ENCODE peak calls at places on chromosome 2, in nine cellular contexts. I is ovary, U is aorta, F is AG04450, P is fibroblast of pulmonary artery, H is kidney, L is lower lobe of right lung, G is fibroblast of the aortic adventitia, Y is neural progenitor cell. Z is an unnamed sample.

GRCh38 chr2:149473538-149473937 is 114.0 kb downstream of the MMADHC start:
- DNase-seq in P (no peak), I (no peak), U (no peak), L (no peak), G (no peak), H (no peak), F (no peak), Y (no peak), Z (no peak)

GRCh38 chr2:54545700-54546450 is 89.7 kb downstream of the SPTBN1 start:
- DNase-seq in Y (no peak), P (peak), F (no peak), L (no peak), H (no peak), U (no peak), I (no peak), G (no peak), Z (no peak)

GRCh38 chr2:64873472-64873924 is 115.7 kb upstream of the SLC1A4 start:
- DNase-seq in G (peak), I (peak), P (peak), Y (peak), H (peak), U (peak), F (no peak), L (peak), Z (no peak)

GRCh38 chr2:121144111-121144510 is 140.9 kb downstream of the TFCP2L1 start:
- DNase-seq in G (no peak), F (no peak), P (no peak), U (no peak), L (no peak), H (no peak), Y (no peak), I (no peak), Z (no peak)

GRCh38 chr2:17851731-17852585 is 26.5 kb upstream of the KCNS3 start:
- DNase-seq in P (peak), H (peak), G (peak), U (peak), Y (peak), L (peak), I (no peak), F (peak), Z (peak)

GRCh38 chr2:215489288-215489848 is 53.5 kb upstream of the FN1 start:
- DNase-seq in I (no peak), H (no peak), L (no peak), Y (no peak), U (no peak), G (no peak), P (no peak), F (no peak), Z (no peak)

GRCh38 chr2:96869824-96870630 is at the start of gene SEMA4C:
- DNase-seq in H (peak), U (peak), P (peak), Y (peak), G (no peak), F (no peak), I (peak), L (peak), Z (no peak)

GRCh38 chr2:241795021-241795999 is 13.7 kb upstream of the NEU4 start:
- DNase-seq in G (no peak), F (no peak), H (peak), L (no peak), Y (no peak), U (no peak), I (no peak), P (no peak), Z (no peak)

GRCh38 chr2:126656311-126657145 is 570 bp downstream of the GYPC start:
- DNase-seq in H (peak), F (no peak), U (peak), G (peak), Y (peak), P (peak), I (peak), L (peak), Z (no peak)

GRCh38 chr2:220356076-220356475 is 728.6 kb downstream of the SLC4A3 start:
- DNase-seq in P (no peak), Y (no peak), G (no peak), U (no peak), F (no peak), I (no peak), H (no peak), L (no peak), Z (no peak)

GRCh38 chr2:176518823-176519222 is 249.6 kb downstream of the MTX2 start:
- DNase-seq in Y (no peak), P (peak), F (no peak), L (no peak), G (no peak), H (no peak), I (no peak), U (no peak), Z (no peak)

GRCh38 chr2:128444044-128444771 is 125.5 kb upstream of the HS6ST1 start:
- DNase-seq in I (no peak), G (no peak), P (no peak), L (no peak), Y (no peak), H (no peak), U (no peak), F (no peak), Z (no peak)

GRCh38 chr2:35408320-35408719 is 947.3 kb upstream of the CRIM1 start:
- DNase-seq in P (no peak), G (no peak), L (no peak), U (no peak), Y (no peak), H (no peak), F (no peak), I (no peak), Z (no peak)

GRCh38 chr2:216492951-216493685 is 5.5 kb upstream of the RPL37A start:
- DNase-seq in L (no peak), P (peak), Y (no peak), H (no peak), F (peak), I (peak), U (no peak), G (peak), Z (peak)

GRCh38 chr2:188993264-188993663 is 19.1 kb downstream of the COL3A1 start:
- DNase-seq in Y (no peak), G (no peak), L (no peak), F (no peak), I (no peak), H (no peak), U (no peak), P (no peak), Z (no peak)

GRCh38 chr2:25250331-25251031 is 82.1 kb upstream of the POMC start:
- DNase-seq in F (peak), H (no peak), U (no peak), G (no peak), Y (peak), P (peak), I (no peak), L (no peak), Z (peak)

GRCh38 chr2:46299365-46300263 is 2.4 kb downstream of the EPAS1 start:
- DNase-seq in Y (peak), I (peak), F (no peak), U (peak), L (peak), P (peak), H (peak), G (peak), Z (peak)

GRCh38 chr2:37125404-37125803 is 31.4 kb downstream of the EIF2AK2 start:
- DNase-seq in U (no peak), P (no peak), H (no peak), I (no peak), L (no peak), G (no peak), Y (no peak), F (no peak), Z (no peak)

GRCh38 chr2:8281950-8282857 is 399.7 kb upstream of the ID2 start:
- DNase-seq in L (no peak), G (no peak), P (no peak), H (no peak), U (no peak), I (no peak), F (no peak), Y (no peak), Z (no peak)

GRCh38 chr2:47058061-47058931 is 96.8 kb downstream of the STPG4 start:
- DNase-seq in U (peak), G (peak), P (peak), Y (no peak), I (no peak), L (no peak), H (no peak), F (no peak), Z (no peak)

GRCh38 chr2:55119711-55120487 is 69.6 kb upstream of the RTN4 start:
- DNase-seq in F (no peak), H (no peak), G (no peak), Y (no peak), L (no peak), P (no peak), U (no peak), I (no peak), Z (no peak)

GRCh38 chr2:98012561-98012979 is 16.8 kb upstream of the TMEM131 start:
- DNase-seq in U (no peak), I (no peak), H (no peak), P (no peak), G (no peak), F (no peak), Y (no peak), L (no peak), Z (no peak)
- H3K4me3 ChIP-seq in U (no peak), I (no peak), H (no peak), P (no peak), G (no peak), F (no peak), Y (no peak), L (no peak), Z (no peak)

DNA sequence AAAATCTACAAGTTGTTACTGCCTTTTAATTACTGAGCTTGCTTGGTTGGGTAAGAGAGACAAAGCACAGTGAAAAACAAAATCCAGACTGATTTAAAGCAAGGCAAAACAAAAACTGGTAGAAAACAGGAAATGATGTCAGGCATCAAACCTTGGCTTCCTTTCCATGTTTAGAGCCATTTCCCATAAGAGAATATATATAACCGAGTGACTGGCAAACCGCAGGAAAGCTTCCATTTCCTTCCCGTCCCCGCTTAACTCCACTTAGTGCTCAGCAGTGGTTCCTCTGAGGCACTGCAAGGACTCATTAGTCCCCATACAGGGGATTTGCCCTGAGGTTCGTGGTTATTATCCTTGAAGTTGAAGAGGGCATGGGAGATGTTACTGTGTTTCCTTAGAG is 446.3 kb downstream of the LPIN1 start:
- DNase-seq in H (no peak), Y (no peak), G (no peak), L (no peak), I (no peak), F (no peak), U (no peak), P (peak), Z (no peak)
- H3K4me3 ChIP-seq in H (no peak), Y (no peak), G (no peak), L (no peak), I (no peak), F (no peak), U (no peak), P (no peak), Z (no peak)

GRCh38 chr2:85236107-85236506 is 91.7 kb downstream of the TGOLN2 start:
- DNase-seq in P (no peak), I (no peak), U (no peak), Y (no peak), G (no peak), F (no peak), L (no peak), H (no peak), Z (no peak)

GRCh38 chr2:85240055-85240454 is 87.7 kb downstream of the TGOLN2 start:
- DNase-seq in U (no peak), F (no peak), H (no peak), L (no peak), I (no peak), G (no peak), P (no peak), Y (no peak), Z (no peak)

GRCh38 chr2:85237849-85238570 is 89.8 kb downstream of the TGOLN2 start:
- DNase-seq in Y (peak), G (no peak), L (peak), P (no peak), H (no peak), F (no peak), I (no peak), U (no peak), Z (no peak)

GRCh38 chr2:85239102-85239501 is 88.7 kb downstream of the TGOLN2 start:
- DNase-seq in Y (no peak), F (no peak), P (no peak), U (no peak), G (no peak), H (no peak), L (no peak), I (no peak), Z (no peak)

DNA sequence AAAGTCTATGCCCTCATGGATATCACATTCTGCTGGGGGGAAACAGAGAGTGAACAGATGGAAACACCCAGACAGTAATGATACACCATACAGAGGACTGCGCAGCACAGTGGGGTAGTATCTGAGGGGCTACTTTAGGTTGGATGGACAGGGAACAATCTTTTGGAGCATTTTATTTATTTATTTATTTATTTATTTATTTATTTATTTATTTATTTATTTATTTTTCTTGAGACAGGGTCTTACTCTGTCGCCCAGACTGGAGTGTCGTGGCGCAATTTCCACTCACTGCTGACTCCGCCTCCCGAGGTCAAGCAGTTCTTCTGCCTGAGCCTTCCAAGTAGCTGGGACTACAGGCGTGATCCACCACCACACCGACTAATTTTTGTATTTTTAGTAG is 89.2 kb downstream of the TGOLN2 start:
- DNase-seq in Y (no peak), I (no peak), L (no peak), P (no peak), H (no peak), F (no peak), G (no peak), U (no peak), Z (no peak)
- H3K4me3 ChIP-seq in Y (no peak), I (no peak), L (no peak), P (no peak), H (no peak), F (no peak), G (no peak), U (no peak), Z (no peak)

GRCh38 chr2:1407950-1408695 is 5.1 kb upstream of the TPO start:
- DNase-seq in U (no peak), I (no peak), G (no peak), Y (no peak), H (no peak), L (no peak), P (no peak), F (no peak), Z (no peak)

GRCh38 chr2:1414121-1414520 is 858 bp downstream of the TPO start:
- DNase-seq in P (no peak), H (no peak), F (no peak), I (no peak), Y (no peak), L (no peak), G (no peak), U (no peak), Z (no peak)

GRCh38 chr2:1415501-1415900 is 2.2 kb downstream of the TPO start:
- DNase-seq in G (no peak), I (no peak), H (no peak), L (no peak), Y (no peak), U (no peak), P (no peak), F (no peak), Z (no peak)

GRCh38 chr2:1413156-1413690 is at the start of gene TPO:
- DNase-seq in F (no peak), U (no peak), P (no peak), L (no peak), I (no peak), H (no peak), Y (no peak), G (no peak), Z (no peak)
- H3K4me3 ChIP-seq in F (no peak), U (no peak), P (no peak), L (no peak), I (no peak), H (no peak), Y (no peak), G (no peak), Z (no peak)

GRCh38 chr2:118846667-118847446 is 591 bp downstream of the EN1 start:
- DNase-seq in G (peak), P (no peak), Y (peak), H (peak), I (no peak), F (no peak), U (no peak), L (no peak), Z (no peak)

GRCh38 chr2:118845843-118846666 is 1.4 kb downstream of the EN1 start:
- DNase-seq in U (no peak), L (no peak), P (no peak), H (peak), F (no peak), Y (peak), G (no peak), I (no peak), Z (no peak)

GRCh38 chr2:118844261-118845004 is 3.0 kb downstream of the EN1 start:
- DNase-seq in F (no peak), Y (peak), H (no peak), P (no peak), U (no peak), L (no peak), I (no peak), G (no peak), Z (no peak)

GRCh38 chr2:118843492-118844132 is 3.8 kb downstream of the EN1 start:
- DNase-seq in U (no peak), Y (peak), I (no peak), P (no peak), L (no peak), G (no peak), F (no peak), H (no peak), Z (no peak)

GRCh38 chr2:118845005-118845842 is 2.2 kb downstream of the EN1 start:
- DNase-seq in I (no peak), U (no peak), G (no peak), P (no peak), L (no peak), F (no peak), Y (peak), H (peak), Z (no peak)
- H3K4me3 ChIP-seq in I (no peak), U (no peak), G (peak), P (peak), L (no peak), F (no peak), Y (no peak), H (no peak), Z (no peak)

DNA sequence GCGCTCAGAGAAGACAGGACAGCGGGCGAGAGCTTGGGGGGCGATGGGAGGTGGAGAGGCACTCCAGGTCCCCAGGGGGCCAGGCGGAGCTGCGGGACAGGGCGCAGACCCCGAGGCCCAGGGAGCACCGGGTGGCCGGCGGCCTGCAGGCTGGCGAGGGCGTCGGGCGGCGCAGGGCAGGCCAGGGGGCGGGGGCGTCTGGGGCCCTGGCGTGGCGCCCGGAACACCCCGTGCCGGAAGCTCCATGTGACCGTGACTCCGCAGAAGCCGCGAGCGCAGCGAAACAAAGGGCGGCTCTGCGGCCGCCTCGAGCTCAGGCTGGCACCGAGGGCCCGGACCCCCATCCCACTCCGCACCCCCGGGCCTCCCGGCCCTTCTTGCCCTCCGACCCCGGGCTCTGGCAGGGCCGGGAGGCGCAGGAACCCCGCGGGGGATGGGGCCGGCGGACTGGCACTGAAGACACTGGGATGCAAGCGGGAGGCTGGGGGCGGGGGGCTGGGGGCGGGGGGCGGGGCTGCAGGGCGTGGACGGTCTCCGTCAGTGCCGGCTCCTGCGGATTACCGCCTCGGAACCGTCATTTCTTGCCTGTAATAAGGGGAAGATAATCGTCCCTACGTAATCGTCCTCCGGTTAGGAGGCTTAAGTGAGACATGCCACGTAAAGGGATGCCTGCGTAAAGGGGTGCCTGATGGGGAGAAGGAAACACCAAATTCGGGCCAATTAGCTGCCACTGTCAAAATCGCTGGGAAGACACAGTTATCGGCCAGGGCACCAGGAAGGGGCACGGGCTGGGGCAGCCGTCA is 19.2 kb downstream of the SH2D6 start:
- DNase-seq in Y (peak), G (peak), H (peak), U (peak), P (peak), I (peak), L (peak), F (no peak), Z (no peak)
- H3K4me3 ChIP-seq in Y (peak), G (peak), H (peak), U (peak), P (peak), I (peak), L (peak), F (peak), Z (peak)

GRCh38 chr2:161141033-161141432 is 19.2 kb upstream of the TANK start:
- DNase-seq in G (no peak), F (no peak), H (no peak), P (no peak), U (no peak), I (no peak), Y (no peak), L (no peak), Z (no peak)

GRCh38 chr2:161136696-161137324 is 23.4 kb upstream of the TANK start:
- DNase-seq in L (no peak), F (peak), P (peak), H (no peak), I (no peak), U (no peak), G (peak), Y (no peak), Z (no peak)

GRCh38 chr2:161138429-161138828 is 21.8 kb upstream of the TANK start:
- DNase-seq in Y (no peak), I (no peak), L (no peak), H (no peak), U (no peak), F (no peak), G (no peak), P (no peak), Z (no peak)

GRCh38 chr2:161136194-161136593 is 24.0 kb upstream of the TANK start:
- DNase-seq in Y (no peak), G (no peak), L (no peak), P (no peak), I (no peak), U (no peak), F (no peak), H (no peak), Z (no peak)

DNA sequence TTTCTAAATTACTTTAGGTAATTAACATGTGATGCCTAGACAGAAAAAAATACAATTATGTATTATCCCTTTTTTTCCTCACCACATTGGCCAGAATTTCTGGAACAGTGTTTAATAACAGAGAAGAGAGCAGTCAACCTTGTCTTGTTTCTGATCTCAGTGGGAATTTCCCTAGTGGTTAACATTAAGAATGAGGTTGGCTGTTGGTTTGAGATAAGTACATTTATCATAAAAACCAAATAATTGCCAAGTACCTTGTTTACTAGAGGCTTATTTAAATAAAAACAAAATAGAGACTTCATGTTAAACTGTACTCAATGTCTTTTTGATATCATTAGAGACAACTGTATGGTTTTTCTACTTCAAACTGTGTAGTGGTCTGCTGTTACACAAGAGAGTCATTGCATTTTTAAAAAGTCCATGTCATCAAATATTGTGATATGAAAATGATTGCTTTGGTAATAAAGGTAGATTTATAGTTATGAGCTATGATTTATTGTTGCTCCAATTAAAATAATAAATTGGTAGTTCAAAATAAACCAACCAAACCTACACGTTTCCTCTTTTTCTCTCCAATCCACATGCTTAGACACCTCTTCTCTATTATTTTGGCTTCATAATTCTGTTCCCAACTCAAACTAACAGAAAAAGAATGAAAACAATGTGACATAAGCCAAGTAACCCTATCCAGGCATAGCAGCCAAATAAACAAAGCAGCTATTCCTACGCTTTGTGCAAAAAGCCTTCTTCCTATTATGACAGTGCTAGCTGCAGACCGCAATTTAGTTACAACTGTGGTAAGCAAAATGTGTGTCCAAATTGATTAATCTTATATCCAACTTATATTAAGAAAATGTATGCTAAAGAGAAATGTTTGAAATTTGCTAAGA is 20.9 kb upstream of the TANK start:
- DNase-seq in L (no peak), H (no peak), Y (no peak), F (peak), U (no peak), I (no peak), P (peak), G (peak), Z (no peak)
- H3K4me3 ChIP-seq in L (peak), H (no peak), Y (no peak), F (no peak), U (no peak), I (no peak), P (peak), G (no peak), Z (no peak)

Z was measured in BJ.